ENCODE peak calls at places on chromosomes 6 and 20, in four cellular contexts. I, L, C and M are unnamed samples.

GRCh38 chr6:43383021-43383667 is 13.7 kb upstream of the ZNF318 start:
- DNase-seq in C (no peak), L (no peak), I (no peak), M (no peak)

GRCh38 chr6:148218542-148219258 is 123.9 kb upstream of the SASH1 start:
- DNase-seq in L (no peak), C (no peak), I (no peak), M (no peak)

GRCh38 chr6:46453221-46453620 is 38.0 kb downstream of the RCAN2 start:
- DNase-seq in C (no peak), L (no peak), I (no peak), M (no peak)

GRCh38 chr6:170124836-170125235 is 166.0 kb downstream of the DLL1 start:
- DNase-seq in C (no peak), L (no peak), I (peak; percentile 66), M (peak; percentile 71)

GRCh38 chr20:43844778-43845614 is 69.7 kb upstream of the TOX2 start:
- DNase-seq in L (peak; percentile 82), C (no peak), I (peak; percentile 38), M (no peak)

GRCh38 chr6:148818939-148819575 is 72.2 kb downstream of the UST start:
- DNase-seq in C (peak; percentile 51), I (no peak), L (no peak), M (no peak)

GRCh38 chr20:32742322-32743236 is 688 bp downstream of the COMMD7 start:
- DNase-seq in C (no peak), L (no peak), I (no peak), M (no peak)

GRCh38 chr6:83594936-83595335 is 82.6 kb downstream of the PRSS35 start:
- DNase-seq in I (no peak), C (no peak), L (no peak), M (no peak)

GRCh38 chr6:46925563-46926253 is 4.0 kb upstream of the ADGRF5 start:
- DNase-seq in L (peak; percentile 75), I (peak; percentile 70), C (no peak), M (peak; percentile 77)

GRCh38 chr6:136608991-136609390 is 58.8 kb upstream of the MAP7 start:
- DNase-seq in I (no peak), C (no peak), L (peak; percentile 38), M (no peak)

DNA sequence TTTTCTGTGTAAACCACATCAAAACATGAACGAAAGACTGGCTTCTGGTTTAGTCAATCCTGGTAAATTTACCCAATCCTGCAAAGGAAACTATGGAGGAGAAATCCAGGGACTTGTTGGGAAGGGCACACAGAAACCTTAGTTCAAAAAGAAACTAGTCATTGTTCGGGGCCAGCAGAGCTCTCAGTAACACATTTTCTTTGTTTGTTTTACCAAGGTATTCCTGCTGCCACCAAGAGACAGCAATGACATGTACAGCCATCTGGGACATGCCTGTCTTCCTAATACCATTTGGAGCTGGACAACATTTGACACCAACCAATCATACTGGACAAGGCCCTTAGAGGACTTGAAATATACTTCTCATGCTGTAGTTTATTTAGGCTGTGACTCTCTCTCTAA is 8.3 kb downstream of the OARD1 start:
- DNase-seq in C (no peak), I (no peak), L (no peak), M (no peak)
- TF ChIP-seq POLR2A in C (no peak), I (no peak), L (no peak), M (no peak)

GRCh38 chr20:47782091-47782490 is 3.2 kb downstream of the SULF2 start:
- DNase-seq in C (no peak), L (no peak), I (no peak), M (no peak)

GRCh38 chr20:47784256-47784598 is 1.1 kb downstream of the SULF2 start:
- DNase-seq in L (no peak), C (no peak), I (no peak), M (no peak)

GRCh38 chr20:47784599-47785320 is 521 bp downstream of the SULF2 start:
- DNase-seq in C (no peak), I (no peak), L (peak; percentile 47), M (no peak)

GRCh38 chr20:47781631-47782030 is 3.6 kb downstream of the SULF2 start:
- DNase-seq in C (no peak), L (no peak), I (no peak), M (no peak)

DNA sequence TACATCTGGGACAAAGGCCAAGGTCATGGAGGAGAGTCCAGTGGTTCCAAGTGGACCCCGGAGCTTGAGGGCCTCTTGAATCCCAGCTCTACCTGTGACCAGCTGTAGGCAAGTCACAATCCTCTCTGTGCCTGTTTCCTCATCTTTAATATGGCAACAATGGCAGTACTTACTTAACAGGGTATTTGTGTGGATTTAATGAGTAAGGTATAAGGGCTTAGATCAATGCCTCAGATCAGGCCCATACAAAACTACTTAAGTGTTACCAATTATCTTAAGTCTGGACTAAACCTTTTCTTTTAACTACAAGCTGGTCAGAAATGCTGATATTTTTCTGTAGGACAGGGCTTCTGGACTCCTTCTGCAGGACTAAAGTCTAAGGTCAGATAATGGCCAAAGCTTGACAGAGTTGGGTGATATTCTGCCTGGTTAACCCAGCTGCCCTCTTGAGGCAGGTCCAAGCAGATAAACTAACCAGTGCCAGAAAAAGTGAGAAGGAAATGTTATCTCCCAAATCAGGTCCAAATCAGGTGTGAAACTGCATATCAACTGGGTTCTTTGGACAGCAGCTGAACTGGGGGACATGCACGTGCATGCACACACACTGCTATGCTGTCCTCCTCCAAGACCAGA is 2.2 kb downstream of the SULF2 start:
- DNase-seq in I (no peak), L (no peak), C (no peak), M (no peak)
- H3K4me3 ChIP-seq in I (no peak overlapping the region), L (no peak overlapping the region), C (no peak overlapping the region), M (no peak overlapping the region)

GRCh38 chr20:9281770-9282169 is 212.9 kb downstream of the PLCB4 start:
- DNase-seq in L (no peak), I (no peak), C (no peak), M (no peak)
- TF ChIP-seq POLR2AphosphoS5 in L (no peak), I (no peak), C (no peak), M (no peak)

GRCh38 chr6:32178547-32179440 is 589 bp downstream of the RNF5 start:
- DNase-seq in C (no peak), I (no peak), L (peak; percentile 57), M (no peak)

GRCh38 chr6:32176476-32177181 is 745 bp upstream of the AGPAT1 start:
- DNase-seq in I (no peak), C (no peak), L (no peak), M (no peak)

GRCh38 chr6:32177788-32178546 is at the start of gene RNF5:
- DNase-seq in C (peak; percentile 91), L (peak; percentile 100), I (peak; percentile 99), M (peak; percentile 97)

GRCh38 chr6:32175711-32176475 is at the start of gene AGPAT1:
- DNase-seq in C (peak; percentile 87), L (peak; percentile 97), I (peak; percentile 94), M (peak; percentile 98)

GRCh38 chr6:32177182-32177787 is 920 bp upstream of the RNF5 start:
- DNase-seq in I (peak; percentile 52), L (no peak), C (no peak), M (no peak)
- TF ChIP-seq POLR2A in I (peak; percentile 49), L (peak; percentile 58), C (peak; percentile 66), M (no peak)

GRCh38 chr6:10658910-10659696 is 35.3 kb downstream of the C6orf52 start:
- DNase-seq in I (no peak), L (no peak), C (no peak), M (no peak)
- H3K4me3 ChIP-seq in I (no peak overlapping the region), L (peak overlapping the region; percentile 23), C (peak overlapping the region; percentile 53), M (peak overlapping the region; percentile 15)

GRCh38 chr20:41395669-41396664 is 29.3 kb upstream of the EMILIN3 start:
- DNase-seq in I (no peak), L (no peak), C (no peak), M (no peak)
- TF ChIP-seq POLR2AphosphoS5 in I (no peak), L (no peak), C (no peak), M (no peak)

DNA sequence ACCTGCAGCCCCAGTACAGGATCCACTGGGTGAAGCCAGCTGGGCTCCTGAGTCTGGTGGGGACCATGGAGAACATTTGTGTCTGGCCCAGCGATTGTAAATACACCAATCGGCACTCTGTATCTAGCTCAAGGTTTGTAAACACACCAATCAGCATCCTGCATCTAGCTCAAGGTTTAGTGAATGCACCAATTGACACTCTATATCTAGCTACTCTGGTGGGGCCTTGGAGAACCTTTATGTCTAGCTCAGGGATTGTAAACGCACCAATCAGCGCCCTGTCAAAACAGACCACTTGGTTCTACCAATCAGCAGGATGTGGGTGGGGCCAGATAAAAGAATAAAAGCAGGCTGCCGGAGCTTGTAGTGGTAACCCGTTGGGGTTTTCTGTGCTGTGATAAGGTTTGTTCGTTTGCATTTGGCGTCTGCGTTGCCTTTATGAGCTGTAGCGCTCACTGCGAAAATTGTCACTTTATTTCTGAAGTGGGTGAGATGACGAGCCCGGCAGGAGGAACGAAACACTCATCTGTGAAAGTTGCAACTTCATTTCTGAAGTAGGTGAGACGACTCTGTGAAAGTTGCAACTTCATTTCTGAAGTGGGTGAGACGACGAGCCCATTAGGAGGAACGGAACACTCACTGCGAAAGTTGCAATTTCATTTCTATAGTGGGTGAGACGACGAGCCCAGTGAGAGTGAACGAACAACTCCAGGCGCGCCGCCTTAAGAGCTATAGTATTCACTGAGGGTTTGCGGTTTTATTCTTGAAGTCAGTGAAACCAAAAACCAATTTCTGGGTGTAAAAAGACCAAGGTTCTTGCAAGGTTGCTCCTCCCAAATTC is 31.1 kb downstream of the SERPINB6 start:
- DNase-seq in L (no peak), I (peak; percentile 16), C (no peak), M (peak; percentile 25)
- TF ChIP-seq POLR2A in L (no peak), I (no peak), C (no peak), M (no peak)